ENCODE peak calls at places on chromosomes 12 and 14, in ten cellular contexts. O is NT2/D1; I is endodermal cell; A is neural progenitor cell; D is GM23338; H is thoracic aorta; T is IMR-90; M is fibroblast of lung; E is CD8-positive, alpha-beta T cell; R is body of pancreas. X is an unnamed sample. For H3K4me1, the result is how much of the 10 kb centered on the place peaks cover.

GRCh38 chr14:101365329-101366158 is 195.8 kb upstream of the DIO3 start:
- DNase-seq in O (no peak), I (peak), A (peak), D (no peak), H (no peak), T (no peak), M (peak), E (peak), R (no peak), X (peak)

GRCh38 chr14:78767436-78767835 is 597.3 kb downstream of the NRXN3 start:
- DNase-seq in O (no peak), I (no peak), A (no peak), D (no peak), H (no peak), T (no peak), M (no peak), E (no peak), R (no peak), X (no peak)

GRCh38 chr12:15751741-15752140 is 37.4 kb downstream of the EPS8 start:
- DNase-seq in O (no peak), I (no peak), A (no peak), D (no peak), H (no peak), T (no peak), M (no peak), E (no peak), R (no peak), X (no peak)

GRCh38 chr12:49264466-49264872 is 413 bp upstream of the TUBA1C start:
- DNase-seq in O (no peak), I (no peak), A (peak), D (no peak), H (no peak), T (no peak), M (no peak), E (no peak), R (no peak), X (no peak)

GRCh38 chr12:89707992-89708792 is 446 bp downstream of the ATP2B1 start:
- DNase-seq in O (peak), I (peak), A (peak), D (peak), H (peak), T (peak), M (no peak), E (no peak), R (peak), X (peak)

GRCh38 chr12:62771828-62772227 is 163.1 kb downstream of the PPM1H start:
- DNase-seq in O (no peak), I (no peak), A (no peak), D (no peak), H (no peak), T (no peak), M (no peak), E (no peak), R (no peak), X (no peak)

GRCh38 chr14:90566481-90566880 is 169.7 kb downstream of the CALM1 start:
- DNase-seq in O (no peak), I (no peak), A (no peak), D (no peak), H (no peak), T (no peak), M (no peak), E (no peak), R (no peak), X (no peak)

GRCh38 chr12:89436062-89436461 is 83.8 kb upstream of the DUSP6 start:
- DNase-seq in O (no peak), I (no peak), A (no peak), D (no peak), H (no peak), T (no peak), M (no peak), E (no peak), R (no peak), X (no peak)

GRCh38 chr12:38691164-38691563 is 214.2 kb downstream of the CPNE8 start:
- DNase-seq in O (no peak), I (no peak), A (no peak), D (no peak), H (no peak), T (no peak), M (no peak), E (no peak), R (no peak), X (no peak)

GRCh38 chr14:37594238-37594915 is 672 bp downstream of the FOXA1 start:
- DNase-seq in O (no peak), I (peak), A (peak), D (peak), H (no peak), T (peak), M (peak), E (no peak), R (peak), X (peak)

GRCh38 chr12:46450279-46450748 is 77.7 kb upstream of the SLC38A2 start:
- DNase-seq in O (no peak), I (no peak), A (no peak), D (no peak), H (peak), T (no peak), M (no peak), E (no peak), R (peak), X (peak)

GRCh38 chr14:59707778-59708635 is 131.4 kb upstream of the CCDC175 start:
- DNase-seq in O (no peak), I (no peak), A (no peak), D (no peak), H (no peak), T (no peak), M (peak), E (no peak), R (no peak), X (no peak)

GRCh38 chr12:46459111-46459510 is 86.5 kb upstream of the SLC38A2 start:
- DNase-seq in O (peak), I (no peak), A (no peak), D (peak), H (no peak), T (peak), M (peak), E (no peak), R (no peak), X (no peak)

GRCh38 chr14:61502459-61503093 is 181.2 kb downstream of the PRKCH start:
- DNase-seq in O (no peak), I (peak), A (no peak), D (peak), H (no peak), T (no peak), M (no peak), E (no peak), R (no peak), X (no peak)

GRCh38 chr12:30792648-30793499 is 38.1 kb upstream of the CAPRIN2 start:
- DNase-seq in O (no peak), I (peak), A (peak), D (peak), H (no peak), T (peak), M (peak), E (no peak), R (no peak), X (no peak)

GRCh38 chr12:111151441-111151840 is 217.5 kb downstream of the PHETA1 start:
- DNase-seq in O (no peak), I (no peak), A (no peak), D (no peak), H (no peak), T (no peak), M (no peak), E (no peak), R (no peak), X (no peak)

GRCh38 chr14:69876221-69876847 is 2.9 kb upstream of the SMOC1 start:
- DNase-seq in O (no peak), I (no peak), A (no peak), D (no peak), H (no peak), T (no peak), M (no peak), E (no peak), R (no peak), X (no peak)

GRCh38 chr12:89129471-89129870 is 222.8 kb downstream of the DUSP6 start:
- DNase-seq in O (no peak), I (no peak), A (no peak), D (no peak), H (no peak), T (no peak), M (no peak), E (no peak), R (no peak), X (no peak)

GRCh38 chr14:34826661-34827060 is 48.5 kb downstream of the BAZ1A start:
- DNase-seq in O (no peak), I (no peak), A (no peak), D (no peak), H (no peak), T (peak), M (peak), E (no peak), R (no peak), X (no peak)

GRCh38 chr14:91681116-91681515 is 50.8 kb downstream of the CATSPERB start:
- DNase-seq in O (no peak), I (no peak), A (no peak), D (no peak), H (no peak), T (no peak), M (no peak), E (no peak), R (no peak), X (no peak)

GRCh38 chr14:73725116-73726024 is 11.2 kb upstream of the PNMA1 start:
- DNase-seq in O (no peak), I (peak), A (no peak), D (no peak), H (no peak), T (peak), M (peak), E (no peak), R (no peak), X (no peak)

GRCh38 chr12:89016970-89017778 is 335.1 kb downstream of the DUSP6 start:
- DNase-seq in O (peak), I (peak), A (peak), D (peak), H (no peak), T (peak), M (peak), E (no peak), R (peak), X (peak)

GRCh38 chr12:126617312-126617711 is 1552.1 kb downstream of the AACS start:
- DNase-seq in O (peak), I (peak), A (peak), D (peak), H (no peak), T (no peak), M (no peak), E (no peak), R (no peak), X (peak)

GRCh38 chr12:59027199-59027598 is 106.9 kb upstream of the LRIG3 start:
- DNase-seq in O (no peak), I (no peak), A (no peak), D (no peak), H (no peak), T (no peak), M (no peak), E (no peak), R (no peak), X (no peak)

GRCh38 chr12:55733021-55733555 is 4.3 kb upstream of the CD63 start:
- DNase-seq in O (no peak), I (no peak), A (no peak), D (no peak), H (no peak), T (no peak), M (no peak), E (no peak), R (no peak), X (no peak)

GRCh38 chr12:47650469-47650868 is 55.4 kb downstream of the RPAP3 start:
- DNase-seq in O (no peak), I (no peak), A (no peak), D (no peak), H (no peak), T (peak), M (peak), E (no peak), R (no peak), X (no peak)

GRCh38 chr12:22064968-22065367 is 18.9 kb downstream of the CMAS start:
- DNase-seq in O (no peak), I (no peak), A (no peak), D (no peak), H (no peak), T (no peak), M (no peak), E (no peak), R (no peak), X (no peak)

GRCh38 chr12:68638721-68639395 is 28.2 kb downstream of the RAP1B start:
- DNase-seq in O (no peak), I (no peak), A (no peak), D (no peak), H (no peak), T (no peak), M (no peak), E (no peak), R (no peak), X (no peak)

GRCh38 chr12:46603776-46604456 is 221.9 kb downstream of the SLC38A4 start:
- DNase-seq in O (no peak), I (no peak), A (no peak), D (no peak), H (no peak), T (no peak), M (no peak), E (no peak), R (no peak), X (no peak)

GRCh38 chr12:28759334-28759733 is 389.7 kb upstream of the FAR2 start:
- DNase-seq in O (peak), I (peak), A (peak), D (peak), H (no peak), T (peak), M (peak), E (no peak), R (no peak), X (no peak)

GRCh38 chr12:19125325-19125724 is 4.2 kb upstream of the PLEKHA5 start:
- DNase-seq in O (no peak), I (no peak), A (no peak), D (no peak), H (no peak), T (peak), M (peak), E (no peak), R (no peak), X (no peak)

GRCh38 chr14:31898835-31899528 is 178.1 kb upstream of the ARHGAP5 start:
- DNase-seq in O (no peak), I (no peak), A (no peak), D (no peak), H (no peak), T (no peak), M (no peak), E (no peak), R (no peak), X (no peak)

GRCh38 chr12:62698701-62699101 is 232.1 kb downstream of the MON2 start:
- DNase-seq in O (no peak), I (no peak), A (no peak), D (no peak), H (no peak), T (peak), M (peak), E (no peak), R (no peak), X (no peak)

GRCh38 chr12:51118706-51119105 is 35.3 kb upstream of the CSRNP2 start:
- DNase-seq in O (no peak), I (no peak), A (no peak), D (no peak), H (no peak), T (peak), M (no peak), E (no peak), R (no peak), X (no peak)

GRCh38 chr12:122111070-122111750 is 32.7 kb downstream of the MLXIP start:
- DNase-seq in O (no peak), I (no peak), A (no peak), D (no peak), H (no peak), T (no peak), M (no peak), E (no peak), R (no peak), X (no peak)
- H3K4me1 ChIP-seq in O (under half), I (under half), A (under half), D (under half), H (under half), T (under half), M (under half), E (under half), R (half or more), X (under half)

DNA sequence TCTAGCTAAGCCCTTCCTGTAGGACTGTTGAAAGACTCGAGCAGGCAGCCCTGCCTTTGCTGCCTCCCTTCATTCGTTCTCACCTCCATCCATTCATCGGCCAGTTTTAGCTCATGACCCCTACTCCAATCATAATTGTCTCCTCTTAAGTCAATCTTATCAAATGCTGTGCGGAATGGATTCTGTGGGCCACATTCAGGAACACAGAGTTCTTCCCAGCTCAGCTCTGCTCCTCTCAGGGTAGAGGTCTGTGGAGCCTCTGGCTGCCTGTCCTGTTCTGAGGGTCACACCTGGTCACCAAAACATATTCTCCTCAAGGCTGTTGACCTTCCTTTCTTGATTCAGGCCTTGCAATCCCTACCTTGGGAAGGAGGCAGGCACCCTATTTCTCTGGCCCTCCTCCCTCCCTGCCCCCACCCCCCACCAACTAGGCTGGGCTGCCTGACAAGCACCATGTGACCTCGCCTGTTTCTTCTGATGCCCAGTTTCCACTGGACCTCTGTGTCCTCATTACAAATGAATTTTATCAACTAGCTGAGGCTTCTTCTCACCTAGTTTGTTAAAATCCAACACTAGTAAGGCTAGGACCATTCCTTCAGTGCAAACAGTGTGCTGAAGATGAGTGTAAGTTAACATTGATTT is 3.5 kb downstream of the SMCO2 start:
- DNase-seq in O (no peak), I (no peak), A (no peak), D (no peak), H (no peak), T (no peak), M (no peak), E (no peak), R (no peak), X (no peak)
- H3K4me3 ChIP-seq in O (no peak), I (no peak), A (no peak), D (no peak), H (no peak), T (no peak), M (no peak), E (no peak), R (no peak), X (no peak)

DNA sequence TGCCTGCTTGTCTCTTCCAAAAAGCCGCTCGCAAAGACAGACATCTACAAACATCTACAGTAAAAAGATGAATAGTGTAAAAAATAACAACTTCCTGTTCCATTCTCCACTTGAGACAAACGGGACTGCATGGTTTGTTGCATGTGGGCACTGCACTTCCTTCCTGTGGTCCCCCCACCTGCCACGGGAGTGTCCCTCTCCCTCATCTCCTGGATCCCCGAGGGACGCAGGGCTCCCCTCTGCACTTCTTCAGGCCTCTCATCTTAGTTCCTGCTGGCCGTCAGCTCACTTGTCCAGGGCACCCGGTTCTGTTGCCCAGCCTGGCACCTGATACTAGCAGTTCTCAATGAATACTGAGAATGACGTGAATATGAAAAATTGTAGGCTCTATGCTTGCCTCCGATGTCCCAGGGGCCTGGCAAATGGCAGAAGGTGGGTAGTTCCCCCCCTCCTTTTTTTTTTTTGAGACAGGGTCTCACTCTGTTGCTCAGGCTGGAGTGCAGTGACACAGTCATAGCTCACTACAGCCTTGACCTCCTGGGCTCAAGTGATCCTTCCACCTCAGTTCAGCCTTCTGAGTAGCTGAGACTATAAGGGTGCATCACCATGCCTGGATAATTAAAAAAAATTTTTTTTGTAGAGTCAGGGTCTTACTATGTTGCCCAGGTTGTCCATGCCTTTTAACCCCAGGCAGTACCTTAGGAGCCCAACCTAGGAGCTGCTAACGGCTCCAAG is 3.5 kb upstream of the KLC1 start:
- DNase-seq in O (no peak), I (no peak), A (no peak), D (no peak), H (no peak), T (no peak), M (no peak), E (peak), R (no peak), X (no peak)
- H3K4me1 ChIP-seq in O (under half), I (under half), A (under half), D (under half), H (under half), T (under half), M (under half), E (under half), R (under half), X (under half)

GRCh38 chr12:9868271-9868815 is 811 bp downstream of the CLEC2B start:
- DNase-seq in O (no peak), I (no peak), A (no peak), D (no peak), H (no peak), T (no peak), M (peak), E (no peak), R (no peak), X (no peak)
- H3K4me3 ChIP-seq in O (no peak), I (no peak), A (no peak), D (no peak), H (peak), T (no peak), M (peak), E (peak), R (no peak), X (peak)

DNA sequence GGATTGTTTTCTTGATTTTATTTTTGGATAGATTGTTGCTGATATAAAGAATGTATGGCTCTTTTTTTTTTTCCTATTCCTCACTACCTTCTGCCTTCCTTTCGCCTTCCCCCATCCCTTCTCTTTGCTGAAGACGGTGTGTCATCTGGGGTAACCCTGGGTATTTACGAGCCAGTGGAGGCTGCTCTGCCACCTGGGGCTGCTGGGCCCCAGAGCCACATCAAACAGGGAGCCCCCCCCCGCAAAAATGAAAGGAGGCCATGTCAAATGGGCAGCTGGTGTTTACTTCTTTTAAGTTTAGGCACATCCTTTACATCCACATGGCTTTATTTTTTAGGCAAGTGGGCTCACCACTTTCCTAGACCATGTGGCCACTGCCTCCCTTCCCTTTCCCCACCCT is 25.4 kb downstream of the CHST11 start:
- DNase-seq in O (no peak), I (no peak), A (no peak), D (no peak), H (no peak), T (no peak), M (no peak), E (no peak), R (no peak), X (no peak)
- H3K4me1 ChIP-seq in O (under half), I (under half), A (under half), D (under half), H (under half), T (under half), M (under half), E (half or more), R (under half), X (under half)

GRCh38 chr12:109706747-109707469 is 6.7 kb upstream of the FAM222A start:
- DNase-seq in O (no peak), I (peak), A (peak), D (no peak), H (no peak), T (no peak), M (no peak), E (no peak), R (peak), X (no peak)
- H3K4me3 ChIP-seq in O (no peak), I (no peak), A (no peak), D (no peak), H (no peak), T (no peak), M (no peak), E (no peak), R (no peak), X (no peak)

X was measured in testis.